ENCODE peak calls at places on chromosomes 1 and 21, in five cellular contexts. U, B, L, E and O are unnamed samples.
A peak's percentile ranks its signal among the peaks of the same experiment; 100 is the strongest.

GRCh38 chr1:199020046-199020445 is 381.2 kb downstream of the PTPRC start:
- DNase-seq in E (no peak), U (no peak), B (no peak), L (no peak), O (no peak)

GRCh38 chr1:5481889-5482288 is 510.3 kb downstream of the NPHP4 start:
- DNase-seq in B (no peak), E (no peak), L (no peak), U (peak; percentile 52), O (no peak)

GRCh38 chr1:109632671-109633346 is 13.2 kb downstream of the AMPD2 start:
- DNase-seq in B (no peak), U (no peak), E (no peak), L (no peak), O (no peak)

GRCh38 chr1:29245876-29246275 is 9.6 kb downstream of the PTPRU start:
- DNase-seq in U (no peak), L (peak; percentile 38), B (no peak), E (no peak), O (no peak)

GRCh38 chr1:222618001-222618879 is at the start of gene MIA3:
- DNase-seq in L (no peak), U (peak; percentile 66), E (peak; percentile 80), B (peak; percentile 95), O (peak; percentile 74)

GRCh38 chr1:82994866-82995370 is 1004.0 kb downstream of the TTLL7 start:
- DNase-seq in L (peak; percentile 5), U (no peak), B (no peak), E (no peak), O (no peak)

GRCh38 chr21:17388226-17388625 is 124.6 kb upstream of the CXADR start:
- DNase-seq in U (no peak), E (no peak), L (no peak), B (no peak), O (no peak)

GRCh38 chr1:66557157-66557556 is 23.2 kb downstream of the SGIP1 start:
- DNase-seq in E (no peak), L (no peak), U (no peak), B (no peak), O (no peak)

GRCh38 chr1:38872401-38873026 is 634 bp downstream of the MYCBP start:
- DNase-seq in U (peak; percentile 29), B (no peak), E (no peak), L (no peak), O (peak; percentile 30)

GRCh38 chr1:177487481-177487880 is 316.7 kb downstream of the BRINP2 start:
- DNase-seq in E (no peak), L (no peak), U (no peak), B (no peak), O (no peak)

GRCh38 chr1:54919367-54920359 is 32.7 kb upstream of the DHCR24 start:
- DNase-seq in B (no peak), U (no peak), L (no peak), E (no peak), O (no peak)

GRCh38 chr1:234920843-234921140 is 207.8 kb downstream of the TOMM20 start:
- DNase-seq in B (no peak), L (no peak), E (no peak), U (no peak), O (no peak)

GRCh38 chr1:181592261-181592859 is 109.0 kb downstream of the CACNA1E start:
- DNase-seq in U (no peak), E (no peak), L (no peak), B (no peak), O (no peak)

GRCh38 chr1:222589462-222590302 is at the start of gene TAF1A:
- DNase-seq in B (peak; percentile 94), U (peak; percentile 91), E (peak; percentile 83), L (peak; percentile 75), O (peak; percentile 58)

GRCh38 chr1:225889743-225890142 is 797 bp upstream of the LEFTY1 start:
- DNase-seq in L (no peak), U (no peak), B (no peak), E (no peak), O (no peak)

GRCh38 chr1:62689524-62689923 is 1.3 kb upstream of the DOCK7 start:
- DNase-seq in B (no peak), E (no peak), U (no peak), L (peak; percentile 36), O (no peak)

GRCh38 chr1:61606448-61607312 is 118.3 kb downstream of the TM2D1 start:
- DNase-seq in U (no peak), E (no peak), B (no peak), L (peak; percentile 33), O (no peak)

GRCh38 chr21:43572443-43572842 is 86.8 kb downstream of the HSF2BP start:
- DNase-seq in E (no peak), L (no peak), B (no peak), U (no peak), O (no peak)

GRCh38 chr1:167086033-167086432 is 4.1 kb downstream of the GPA33 start:
- DNase-seq in B (no peak), U (no peak), L (no peak), E (no peak), O (no peak)

GRCh38 chr1:228163776-228164534 is 1.6 kb upstream of the IBA57 start:
- DNase-seq in B (peak; percentile 62), U (peak; percentile 20), E (no peak), L (no peak), O (no peak)

GRCh38 chr1:204102029-204102611 is 29.2 kb downstream of the SOX13 start:
- DNase-seq in L (no peak), E (no peak), U (no peak), B (no peak), O (no peak)

GRCh38 chr1:153312569-153313186 is at the start of gene PGLYRP3:
- DNase-seq in L (no peak), B (no peak), E (no peak), U (no peak), O (no peak)

GRCh38 chr1:113670650-113671049 is 88.6 kb downstream of the PHTF1 start:
- DNase-seq in E (no peak), U (no peak), L (no peak), B (no peak), O (no peak)

GRCh38 chr1:18322353-18323032 is 158.2 kb upstream of the KLHDC7A start:
- DNase-seq in L (no peak), B (no peak), E (no peak), U (no peak), O (no peak)

GRCh38 chr1:156461781-156462647 is 38.6 kb downstream of the MEF2D start:
- DNase-seq in B (no peak), U (no peak), L (no peak), E (no peak), O (no peak)

GRCh38 chr1:36328713-36329112 is 5.3 kb upstream of the EVA1B start:
- DNase-seq in U (no peak), B (no peak), E (no peak), L (no peak), O (no peak)

DNA sequence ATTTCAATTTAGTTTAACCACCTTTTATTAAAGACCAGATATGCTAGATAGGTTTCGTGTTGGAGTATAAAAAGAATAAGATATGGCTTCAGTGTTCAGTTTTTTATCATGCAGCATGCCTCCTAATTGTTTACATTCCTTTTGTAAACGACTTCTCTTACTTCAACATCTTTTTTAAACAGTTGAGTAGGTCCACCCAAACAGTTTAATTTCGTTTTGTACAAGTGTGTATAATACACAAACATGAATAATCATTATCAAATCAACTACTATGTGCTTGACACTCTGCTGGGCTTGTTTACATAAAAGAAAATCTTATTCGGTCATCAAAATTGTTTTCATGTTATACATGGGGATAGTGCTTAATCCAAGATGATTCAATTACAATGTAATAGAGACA is 906.3 kb upstream of the ADGRL4 start:
- DNase-seq in U (no peak), B (no peak), L (no peak), E (no peak), O (no peak)
- TF ChIP-seq CTCF in U (no peak), B (no peak), L (no peak), E (no peak), O (no peak)

GRCh38 chr1:169236880-169237279 is 130.4 kb downstream of the ATP1B1 start:
- DNase-seq in B (no peak), U (no peak), E (no peak), L (no peak), O (no peak)

GRCh38 chr1:169234780-169235179 is 128.3 kb downstream of the ATP1B1 start:
- DNase-seq in B (no peak), U (no peak), L (no peak), E (no peak), O (no peak)

GRCh38 chr1:169238506-169238905 is 129.1 kb downstream of the NME7 start:
- DNase-seq in B (no peak), L (peak; percentile 5), E (no peak), U (no peak), O (no peak)

GRCh38 chr1:169235568-169235967 is 129.1 kb downstream of the ATP1B1 start:
- DNase-seq in U (no peak), L (no peak), B (no peak), E (no peak), O (no peak)

DNA sequence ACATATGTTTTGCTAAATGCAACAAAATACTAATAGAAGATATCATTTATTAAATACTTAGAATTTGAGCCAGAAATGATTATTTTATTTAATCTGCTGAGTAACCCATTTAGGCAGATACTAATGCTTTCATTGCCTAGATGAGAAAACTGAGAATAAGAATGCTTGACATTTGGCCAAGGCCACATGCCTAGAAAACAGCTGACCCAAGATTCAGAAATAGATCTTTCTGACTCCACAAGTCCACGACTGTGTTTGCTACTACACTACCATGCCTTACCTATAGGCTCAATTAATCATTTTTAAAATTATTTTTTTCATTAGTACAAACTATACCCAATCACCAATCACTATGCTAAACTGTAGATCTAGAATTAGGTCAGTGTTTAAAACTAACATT is 129.7 kb downstream of the ATP1B1 start:
- DNase-seq in E (no peak), U (no peak), L (peak; percentile 10), B (no peak), O (no peak)
- TF ChIP-seq CTCF in E (peak; percentile 42), U (no peak), L (no peak), B (no peak), O (no peak)

GRCh38 chr1:247452447-247453039 is 5.4 kb downstream of the OR2B11 start:
- DNase-seq in L (no peak), B (no peak), E (no peak), U (no peak), O (no peak)
- TF ChIP-seq CTCF in L (no peak), B (no peak), E (no peak), U (no peak), O (no peak)

GRCh38 chr1:11790880-11791715 is 14.7 kb downstream of the MTHFR start:
- DNase-seq in E (no peak), L (peak; percentile 82), U (no peak), B (peak; percentile 90), O (no peak)
- TF ChIP-seq CTCF in E (no peak), L (no peak), U (no peak), B (no peak), O (no peak)

DNA sequence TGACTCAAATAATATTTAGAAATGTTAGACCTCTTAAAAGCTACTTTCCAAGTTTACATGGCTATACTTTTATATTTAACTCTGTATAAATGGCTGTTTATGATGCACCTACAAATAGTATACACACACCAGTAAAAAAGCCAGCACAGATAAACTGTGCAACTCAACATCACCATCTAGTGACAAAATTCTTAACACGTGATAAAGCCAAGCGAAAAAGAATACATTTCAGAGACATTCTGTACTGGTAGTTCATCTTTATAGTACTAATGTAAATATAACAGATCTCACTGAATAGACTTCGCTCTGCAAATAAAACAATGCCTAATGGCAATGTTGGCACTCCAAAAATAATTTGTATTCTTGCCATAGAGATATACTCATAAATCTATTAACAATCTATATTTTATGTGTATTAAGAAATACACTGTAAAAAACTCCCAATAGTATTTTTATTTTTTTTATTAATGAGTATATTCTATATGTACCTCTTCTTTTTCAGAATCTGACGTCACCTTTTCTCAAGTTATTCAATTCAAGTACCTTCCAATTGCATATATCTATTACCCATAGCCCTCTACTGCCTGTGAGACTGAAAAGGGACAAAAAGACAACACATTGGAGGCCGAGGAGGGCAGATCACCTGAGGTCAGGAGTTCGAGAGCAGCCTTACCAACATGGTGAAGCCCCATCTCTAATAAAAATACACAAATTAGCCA is 100.2 kb downstream of the DPYD start:
- DNase-seq in L (peak; percentile 25), U (no peak), B (no peak), E (no peak), O (no peak)
- TF ChIP-seq CTCF in L (peak; percentile 33), U (peak; percentile 29), B (no peak), E (peak; percentile 75), O (peak; percentile 43)